ENCODE peak calls at places on chromosome 13, in four cellular contexts. U is substantia nigra, M is SK-N-DZ, D is brain microvascular endothelial cell. I is an unnamed sample.

GRCh38 chr13:72004975-72005374 is 138.0 kb upstream of the DACH1 start:
- DNase-seq in U (no peak), M (no peak), D (peak), I (peak)

GRCh38 chr13:31887311-31887710 is 144.3 kb upstream of the FRY start:
- DNase-seq in U (no peak), M (no peak), D (peak), I (no peak)

GRCh38 chr13:87777395-87777794 is 106.2 kb downstream of the SLITRK5 start:
- DNase-seq in U (no peak), M (peak), D (no peak), I (peak)

GRCh38 chr13:79435549-79435948 is 29.5 kb upstream of the RBM26 start:
- DNase-seq in U (no peak), M (no peak), D (peak), I (peak)

GRCh38 chr13:49828452-49828851 is 36.0 kb upstream of the KPNA3 start:
- DNase-seq in U (no peak), M (no peak), D (no peak), I (no peak)

GRCh38 chr13:51793570-51794273 is 10.2 kb downstream of the DHRS12 start:
- DNase-seq in U (peak), M (no peak), D (peak), I (peak)

GRCh38 chr13:101026328-101026727 is 351.7 kb upstream of the TMTC4 start:
- DNase-seq in U (no peak), M (no peak), D (no peak), I (no peak)

GRCh38 chr13:60226507-60226906 is 62.8 kb upstream of the DIAPH3 start:
- DNase-seq in U (no peak), M (peak), D (peak), I (peak)

GRCh38 chr13:27858046-27858445 is 61.8 kb upstream of the PDX1 start:
- DNase-seq in U (no peak), M (no peak), D (no peak), I (no peak)

GRCh38 chr13:41345165-41345920 is 34.3 kb downstream of the NAA16 start:
- DNase-seq in U (no peak), M (no peak), D (no peak), I (no peak)

GRCh38 chr13:100234524-100235136 is 145.7 kb downstream of the PCCA start:
- DNase-seq in U (no peak), M (no peak), D (peak), I (peak)

GRCh38 chr13:24341439-24341838 is 32.1 kb downstream of the C1QTNF9 start:
- DNase-seq in U (no peak), M (no peak), D (no peak), I (peak)

GRCh38 chr13:25180795-25181537 is 8.9 kb upstream of the AMER2 start:
- DNase-seq in U (no peak), M (no peak), D (no peak), I (no peak)

GRCh38 chr13:102707465-102707864 is 12.6 kb upstream of the METTL21C start:
- DNase-seq in U (no peak), M (no peak), D (peak), I (peak)

GRCh38 chr13:36130542-36131214 is 504 bp downstream of the DCLK1 start:
- DNase-seq in U (no peak), M (peak), D (no peak), I (peak)

GRCh38 chr13:49022472-49023144 is 46.9 kb downstream of the FNDC3A start:
- DNase-seq in U (no peak), M (no peak), D (no peak), I (peak)

GRCh38 chr13:61508936-61509335 is 93.3 kb upstream of the PCDH20 start:
- DNase-seq in U (no peak), M (peak), D (no peak), I (no peak)

GRCh38 chr13:41842029-41842428 is 118.9 kb downstream of the VWA8 start:
- DNase-seq in U (no peak), M (no peak), D (peak), I (peak)

GRCh38 chr13:27660511-27660910 is 38.8 kb downstream of the POLR1D start:
- DNase-seq in U (no peak), M (no peak), D (no peak), I (no peak)

I was measured in astrocyte of the spinal cord.